ENCODE peak calls at places on chromosome 21, in six cellular contexts. T, X, H, L, Z and Y are unnamed samples.

GRCh38 chr21:42350899-42351543 is at the start of gene TFF2:
- DNase-seq in T (no peak), X (no peak), H (no peak), L (no peak), Z (no peak), Y (no peak)

GRCh38 chr21:36147891-36148290 is 8.7 kb upstream of the DOP1B start:
- DNase-seq in T (no peak), X (no peak), H (no peak), L (no peak), Z (no peak), Y (no peak)

GRCh38 chr21:21612446-21612845 is 614.2 kb downstream of the NCAM2 start:
- DNase-seq in T (no peak), X (peak), H (no peak), L (no peak), Z (peak), Y (no peak)

GRCh38 chr21:45248893-45249381 is 38.8 kb downstream of the POFUT2 start:
- DNase-seq in T (no peak), X (no peak), H (no peak), L (no peak), Z (peak), Y (no peak)

GRCh38 chr21:28111151-28111619 is 881.5 kb downstream of the LTN1 start:
- DNase-seq in T (no peak), X (no peak), H (no peak), L (no peak), Z (peak), Y (peak)

GRCh38 chr21:39888848-39889247 is 21.6 kb downstream of the PCP4 start:
- DNase-seq in T (no peak), X (no peak), H (no peak), L (no peak), Z (no peak), Y (no peak)

GRCh38 chr21:21200939-21201610 is 202.9 kb downstream of the NCAM2 start:
- DNase-seq in T (no peak), X (no peak), H (no peak), L (no peak), Z (no peak), Y (no peak)

GRCh38 chr21:38806153-38806941 is 618 bp downstream of the ETS2 start:
- DNase-seq in T (no peak), X (no peak), H (peak), L (peak), Z (no peak), Y (no peak)

GRCh38 chr21:42579456-42580075 is 65.9 kb downstream of the SLC37A1 start:
- DNase-seq in T (no peak), X (no peak), H (no peak), L (no peak), Z (no peak), Y (no peak)

GRCh38 chr21:25979845-25980433 is 190.6 kb downstream of the APP start:
- DNase-seq in T (no peak), X (no peak), H (no peak), L (no peak), Z (no peak), Y (no peak)

GRCh38 chr21:45326169-45326833 is 38.6 kb upstream of the POFUT2 start:
- DNase-seq in T (no peak), X (no peak), H (no peak), L (peak), Z (peak), Y (no peak)

GRCh38 chr21:41426656-41427311 is 745 bp downstream of the MX1 start:
- DNase-seq in T (no peak), X (no peak), H (no peak), L (no peak), Z (no peak), Y (no peak)

GRCh38 chr21:23968722-23969647 is 1638.3 kb downstream of the MRPL39 start:
- DNase-seq in T (peak), X (peak), H (peak), L (no peak), Z (no peak), Y (peak)

GRCh38 chr21:39144191-39144590 is 39.1 kb downstream of the PSMG1 start:
- DNase-seq in T (peak), X (no peak), H (no peak), L (no peak), Z (no peak), Y (no peak)

GRCh38 chr21:14942801-14943490 is 121.9 kb downstream of the NRIP1 start:
- DNase-seq in T (no peak), X (no peak), H (no peak), L (no peak), Z (no peak), Y (no peak)

GRCh38 chr21:33075128-33075527 is 5.2 kb downstream of the OLIG1 start:
- DNase-seq in T (no peak), X (peak), H (no peak), L (no peak), Z (peak), Y (no peak)

GRCh38 chr21:27817902-27818623 is 851.2 kb upstream of the ADAMTS5 start:
- DNase-seq in T (no peak), X (no peak), H (no peak), L (no peak), Z (no peak), Y (no peak)

GRCh38 chr21:43916691-43917514 is 51.9 kb downstream of the AGPAT3 start:
- DNase-seq in T (no peak), X (no peak), H (no peak), L (no peak), Z (no peak), Y (no peak)

GRCh38 chr21:43740497-43741156 is 21.7 kb downstream of the PDXK start:
- DNase-seq in T (peak), X (peak), H (no peak), L (no peak), Z (peak), Y (no peak)